ENCODE peak calls at places on chromosomes 13 and 19, in four cellular contexts. N is GM12878, T is K562, I is HL-60. V is an unnamed sample.

GRCh38 chr13:105990256-105990958 is 545.1 kb downstream of the EFNB2 start:
- DNase-seq in I (no peak), N (no peak), T (no peak), V (no peak)

GRCh38 chr13:30307966-30308290 is 577 bp upstream of the KATNAL1 start:
- DNase-seq in T (no peak), N (no peak), I (no peak), V (no peak)

GRCh38 chr13:113814435-113814821 is 49.4 kb downstream of the GAS6 start:
- DNase-seq in I (no peak), N (no peak), T (no peak), V (no peak)

GRCh38 chr19:39160523-39160861 is 34.9 kb downstream of the PAK4 start:
- DNase-seq in I (no peak), N (no peak), T (no peak), V (no peak)

GRCh38 chr13:57045816-57046691 is 94.7 kb upstream of the PRR20A start:
- DNase-seq in T (no peak), I (no peak), N (no peak), V (no peak)

GRCh38 chr13:98496239-98496668 is 80.7 kb downstream of the STK24 start:
- DNase-seq in I (no peak), N (no peak), T (no peak), V (no peak)

GRCh38 chr19:50925734-50926133 is 14.5 kb upstream of the KLK4 start:
- DNase-seq in N (no peak), T (no peak), I (no peak), V (no peak)

GRCh38 chr19:41894350-41894749 is 11.4 kb downstream of the ARHGEF1 start:
- DNase-seq in I (no peak), N (no peak), T (no peak), V (no peak)

DNA sequence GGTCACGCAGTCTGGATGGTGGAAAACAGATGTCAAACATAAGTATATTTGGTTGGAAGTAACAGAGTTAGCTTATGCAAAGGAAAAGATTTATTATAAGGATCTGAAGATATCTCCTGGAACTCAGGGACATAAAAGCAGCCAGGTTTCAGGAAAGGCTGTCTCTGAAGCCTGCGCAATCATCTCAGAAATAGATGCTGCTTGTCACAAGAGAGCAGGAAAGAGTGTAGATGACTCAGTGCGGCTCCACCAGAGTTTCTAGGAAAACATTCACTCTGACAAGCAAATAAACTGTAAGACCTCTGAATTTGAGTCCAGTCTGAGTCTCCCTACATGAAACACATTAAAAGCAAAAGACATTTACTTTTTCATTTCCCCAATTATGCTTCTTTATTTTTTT is 220.4 kb upstream of the HTR2A start:
- DNase-seq in I (no peak), T (peak), N (no peak), V (no peak)
- TF ChIP-seq SPI1 in I (no peak), T (no peak), N (no peak), V (no peak)

GRCh38 chr13:111876506-111876905 is 190.4 kb upstream of the SOX1 start:
- DNase-seq in I (no peak), N (no peak), T (no peak), V (no peak)
- TF ChIP-seq POLR2AphosphoS5 in I (no peak), N (no peak), T (no peak), V (no peak)

GRCh38 chr19:45716314-45717130 is 14.2 kb downstream of the FBXO46 start:
- DNase-seq in I (peak), N (no peak), T (no peak), V (no peak)
- TF ChIP-seq SPI1 in I (no peak), N (no peak), T (no peak), V (no peak)

GRCh38 chr19:33443638-33444195 is 70.2 kb downstream of the CEBPG start:
- DNase-seq in T (no peak), I (no peak), N (no peak), V (no peak)
- TF ChIP-seq POLR2AphosphoS5 in T (no peak), I (no peak), N (no peak), V (no peak)

GRCh38 chr13:31538067-31539042 is 201.0 kb upstream of the RXFP2 start:
- DNase-seq in I (peak), T (peak), N (no peak), V (no peak)
- TF ChIP-seq SPI1 in I (no peak), T (no peak), N (no peak), V (no peak)

DNA sequence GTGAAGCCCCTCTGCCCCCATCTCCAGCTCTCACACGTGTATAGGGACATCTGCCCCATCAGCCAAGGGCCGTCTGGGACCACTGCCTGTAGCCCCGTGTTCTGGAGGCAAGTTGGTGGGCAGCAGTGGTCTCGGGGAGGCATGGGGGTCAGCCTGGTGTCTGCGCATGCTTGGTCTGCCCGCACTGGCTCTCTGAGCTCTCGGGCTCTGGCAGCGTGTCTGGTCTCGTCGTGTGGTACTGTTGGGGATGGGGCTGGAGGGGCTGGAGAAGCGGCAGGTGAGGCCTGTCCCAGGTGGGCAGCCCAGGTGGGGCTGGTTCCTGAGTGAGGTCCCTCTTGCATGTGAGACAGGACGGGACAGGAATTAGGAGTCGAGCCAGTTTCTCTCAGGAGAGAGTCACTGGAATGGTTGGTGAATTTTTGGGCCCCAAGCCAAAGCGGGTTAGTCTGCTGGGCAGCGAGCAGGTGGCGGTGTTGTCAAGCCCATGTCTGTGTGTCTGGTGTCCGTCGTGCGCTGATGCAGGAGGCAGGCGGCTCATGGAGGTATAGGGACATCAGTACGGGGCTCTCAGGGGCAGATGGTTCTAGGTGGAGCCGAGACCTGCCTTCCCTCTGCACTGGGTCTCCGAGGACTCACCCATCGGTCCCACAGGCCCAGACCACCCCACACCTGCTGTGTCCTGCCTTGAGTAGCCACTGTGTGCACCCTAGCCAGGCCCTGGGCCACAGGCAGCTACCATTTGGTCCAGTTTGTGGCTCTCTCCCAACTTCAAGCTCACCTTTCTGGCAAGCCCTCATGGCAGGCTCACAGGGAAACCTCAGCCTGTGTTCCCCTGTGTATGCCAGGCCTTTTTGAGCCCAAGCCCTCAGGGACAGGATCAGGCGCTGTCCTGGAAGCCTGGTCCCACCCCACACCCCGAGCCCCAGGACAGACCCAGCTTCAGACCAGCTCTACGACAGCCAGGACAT is 18.2 kb downstream of the COMP start:
- DNase-seq in N (no peak), T (no peak), I (no peak), V (no peak)
- TF ChIP-seq POLR2AphosphoS5 in N (no peak), T (no peak), I (peak), V (no peak)

GRCh38 chr19:38152461-38153379 is 71.3 kb downstream of the DPF1 start:
- DNase-seq in I (no peak), N (no peak), T (peak), V (no peak)
- TF ChIP-seq SPI1 in I (no peak), N (no peak), T (no peak), V (no peak)

DNA sequence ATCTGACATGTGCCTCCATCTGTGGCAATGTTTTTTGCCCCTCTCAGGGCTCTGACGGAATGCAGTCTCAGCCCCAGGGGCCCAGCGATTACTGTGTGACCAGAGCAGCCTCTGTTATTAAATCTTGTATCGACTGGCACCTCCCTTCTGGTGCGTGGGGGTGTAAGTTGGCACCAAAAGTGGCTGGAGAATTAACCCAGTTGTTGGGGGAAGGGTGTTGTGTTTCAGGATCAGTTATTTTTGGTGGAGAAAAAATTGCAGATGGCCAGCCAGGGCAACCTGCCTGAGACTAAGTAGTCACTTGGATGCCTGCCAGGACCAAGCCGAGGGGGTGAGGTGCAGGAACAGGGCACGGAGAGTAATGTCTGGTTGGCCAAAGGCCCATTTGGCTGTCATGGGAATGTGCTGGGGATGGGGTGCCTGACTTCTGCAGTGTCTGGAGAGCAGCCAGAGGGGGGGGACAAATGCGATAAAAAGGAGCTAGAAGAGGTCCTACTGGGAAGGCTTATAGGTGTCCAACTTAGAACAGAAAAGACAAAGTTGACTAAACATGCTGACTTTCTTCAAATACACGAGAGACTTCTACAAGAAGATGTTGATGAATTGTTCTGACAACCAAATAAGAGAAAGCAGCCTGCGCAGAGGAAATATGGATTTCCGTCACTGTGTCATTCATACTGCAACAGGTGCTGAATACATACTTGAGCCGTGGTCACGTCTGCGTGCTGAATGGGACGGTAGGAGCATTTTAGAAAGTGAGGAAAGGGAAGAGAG is 69.8 kb downstream of the SIAH3 start:
- DNase-seq in T (no peak), I (peak), N (no peak), V (no peak)
- TF ChIP-seq POLR2AphosphoS5 in T (no peak), I (no peak), N (no peak), V (no peak)